ENCODE peak calls at places on chromosomes 4 and X, in five cellular contexts. R is kidney epithelial cell, K is heart right ventricle, O is H9, E is right atrium auricular region. L is an unnamed sample.
A peak's percentile ranks its signal among the peaks of the same experiment; 100 is the strongest.

GRCh38 chrX:150234126-150234525 is 129.0 kb upstream of the MAMLD1 start:
- DNase-seq in O (no peak), E (no peak), R (no peak), K (no peak), L (no peak)

GRCh38 chrX:68462653-68463052 is 29.4 kb upstream of the OPHN1 start:
- DNase-seq in R (no peak), O (peak; percentile 28), K (no peak), E (no peak), L (peak; percentile 34)

GRCh38 chr4:1460967-1461868 is 55.0 kb upstream of the NKX1-1 start:
- DNase-seq in K (no peak), O (no peak), E (no peak), R (no peak), L (no peak)

GRCh38 chrX:20974326-20974725 is 399.9 kb upstream of the CNKSR2 start:
- DNase-seq in R (no peak), K (no peak), O (no peak), E (no peak), L (no peak)

GRCh38 chr4:56531149-56531770 is 25.7 kb downstream of the ARL9 start:
- DNase-seq in O (no peak), R (no peak), K (no peak), E (no peak), L (no peak)

GRCh38 chr4:172978848-172979247 is 189.8 kb upstream of the GALNT7 start:
- DNase-seq in E (no peak), R (no peak), K (no peak), O (no peak), L (no peak)

GRCh38 chr4:146959692-146960091 is 14.0 kb upstream of the TTC29 start:
- DNase-seq in E (no peak), K (no peak), O (no peak), R (no peak), L (no peak)

GRCh38 chr4:2689825-2690700 is 66.1 kb downstream of the TNIP2 start:
- DNase-seq in O (no peak), R (no peak), E (no peak), K (no peak), L (peak; percentile 78)

GRCh38 chrX:67544281-67544680 is 460 bp downstream of the AR start:
- DNase-seq in K (peak; percentile 30), E (no peak), O (peak; percentile 41), R (no peak), L (no peak)

GRCh38 chrX:118128724-118129123 is 12.1 kb upstream of the KLHL13 start:
- DNase-seq in E (no peak), O (no peak), R (no peak), K (no peak), L (no peak)

GRCh38 chr4:166169111-166169510 is 296.1 kb downstream of the TLL1 start:
- DNase-seq in K (no peak), O (peak; percentile 35), E (no peak), R (no peak), L (peak; percentile 2)
- TF ChIP-seq CTCF in K (no peak), O (peak; percentile 74), E (no peak), R (peak; percentile 14), L (no peak)

DNA sequence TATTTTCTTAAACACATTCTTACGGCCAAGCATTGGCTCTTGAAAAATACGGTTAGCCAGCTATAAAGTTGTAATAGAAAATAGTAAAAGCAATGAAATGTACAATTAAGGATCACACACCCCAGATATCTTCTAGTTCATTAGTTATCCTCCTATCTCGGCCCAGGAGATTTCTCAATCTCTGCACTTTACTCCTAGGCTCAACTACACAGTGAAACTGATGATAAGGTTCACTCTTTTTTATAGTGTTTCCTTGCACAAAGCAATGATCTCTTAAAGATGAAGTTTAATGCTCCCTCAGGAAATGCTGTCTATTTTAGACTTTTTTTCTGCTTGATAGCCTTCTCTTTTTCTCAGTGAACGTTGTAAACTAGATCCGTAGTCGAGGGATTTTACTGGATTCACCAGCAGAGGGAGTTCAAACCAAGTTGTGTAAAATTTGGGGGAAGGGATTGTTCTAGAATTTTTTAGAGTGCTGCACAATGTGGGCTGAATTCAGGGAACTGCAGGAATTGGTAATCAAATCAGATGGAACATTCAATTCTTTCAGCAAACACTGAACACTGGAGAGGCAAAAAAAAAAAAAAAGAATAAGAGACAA is 269.5 kb downstream of the GBA3 start:
- DNase-seq in R (no peak), O (no peak), E (no peak), K (no peak), L (no peak)
- TF ChIP-seq CTCF in R (peak; percentile 64), O (peak; percentile 74), E (peak; percentile 15), K (no peak), L (no peak)

GRCh38 chrX:149010026-149010898 is 494.8 kb downstream of the IDS start:
- DNase-seq in K (no peak), R (no peak), O (no peak), E (no peak), L (no peak)

GRCh38 chrX:149003863-149004660 is 501.0 kb downstream of the IDS start:
- DNase-seq in R (no peak), K (no peak), O (no peak), E (no peak), L (no peak)

GRCh38 chrX:149002320-149002719 is 501.9 kb downstream of the AFF2 start:
- DNase-seq in R (no peak), K (no peak), E (no peak), O (no peak), L (no peak)

GRCh38 chrX:149006235-149006634 is 498.9 kb downstream of the IDS start:
- DNase-seq in K (no peak), E (no peak), O (no peak), R (no peak), L (no peak)

DNA sequence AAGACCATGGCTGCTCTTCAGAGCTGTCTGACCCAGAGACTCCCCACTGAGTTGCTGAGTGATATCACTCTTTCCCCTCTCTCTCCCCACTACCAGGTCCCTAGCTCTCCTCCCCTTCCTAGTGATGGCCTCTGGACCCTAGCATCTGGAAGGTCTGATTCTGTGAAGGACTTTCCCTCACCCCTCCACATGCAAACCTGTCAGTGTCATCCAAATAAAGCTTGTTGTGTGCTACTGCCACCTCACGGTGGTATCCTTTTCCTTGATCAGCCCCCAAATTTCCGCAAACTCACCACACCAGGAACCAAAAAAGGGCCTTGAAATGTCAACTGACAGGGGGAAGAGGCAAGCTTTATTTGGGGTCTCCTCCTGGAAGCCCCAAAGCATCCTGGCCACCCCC is 500.2 kb downstream of the IDS start:
- DNase-seq in E (no peak), K (no peak), O (peak; percentile 30), R (no peak), L (no peak)
- TF ChIP-seq CTCF in E (no peak), K (no peak), O (peak; percentile 38), R (no peak), L (no peak)

GRCh38 chr4:12242354-12242753 is 813.7 kb upstream of the HS3ST1 start:
- DNase-seq in K (no peak), E (no peak), R (peak; percentile 7), O (no peak), L (no peak)
- TF ChIP-seq CTCF in K (no peak), E (no peak), R (no peak), O (no peak), L (no peak)

GRCh38 chrX:77597090-77597489 is 149.9 kb downstream of the FGF16 start:
- DNase-seq in E (no peak), K (no peak), O (no peak), R (no peak), L (no peak)
- TF ChIP-seq CTCF in E (no peak), K (peak; percentile 47), O (peak; percentile 51), R (peak; percentile 31), L (no peak)

GRCh38 chrX:23643020-23643419 is 24.3 kb upstream of the PRDX4 start:
- DNase-seq in E (no peak), R (no peak), K (no peak), O (no peak), L (no peak)

GRCh38 chrX:23634181-23634580 is 33.1 kb upstream of the PRDX4 start:
- DNase-seq in O (no peak), R (no peak), K (no peak), E (no peak), L (no peak)

DNA sequence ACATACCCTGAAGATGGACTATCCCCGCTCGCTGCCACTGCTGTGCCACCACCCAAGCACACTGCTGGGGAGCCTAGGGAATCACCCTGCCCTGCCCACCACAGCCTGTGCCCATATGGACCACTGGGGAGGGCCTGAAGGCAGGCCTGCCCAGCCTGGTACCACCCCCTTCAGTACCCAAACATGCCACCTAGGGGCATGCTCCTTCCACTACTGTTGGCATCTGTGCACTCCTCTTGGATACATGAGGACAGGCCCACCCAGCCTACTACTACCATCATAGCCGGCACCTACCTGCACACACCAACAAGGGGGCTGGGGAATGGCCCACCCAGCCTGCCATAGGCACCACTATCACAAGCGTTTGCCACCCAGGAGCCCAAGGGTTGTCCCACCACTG is 30.1 kb upstream of the PRDX4 start:
- DNase-seq in K (no peak), E (no peak), R (no peak), O (no peak), L (no peak)
- TF ChIP-seq CTCF in K (no peak), E (no peak), R (no peak), O (no peak), L (no peak)

DNA sequence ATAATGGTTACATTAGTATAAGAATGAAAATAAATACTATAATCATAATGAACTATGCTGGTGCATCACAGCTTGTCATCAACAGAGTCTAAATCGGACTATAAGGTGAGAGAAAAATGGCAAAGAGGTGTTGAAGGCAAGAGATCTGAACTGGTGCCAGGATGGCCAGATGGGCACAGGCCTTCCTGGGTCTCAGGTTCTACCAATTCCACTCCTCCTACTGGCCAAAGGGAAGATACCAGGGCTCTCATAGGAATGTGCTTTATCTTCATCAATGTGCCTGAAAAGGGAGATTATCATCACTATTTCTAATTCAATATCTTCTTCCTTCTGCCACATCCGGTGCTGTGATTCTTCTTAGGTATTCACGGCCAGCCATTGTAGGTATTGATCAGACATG is 107.6 kb downstream of the GASK1B start:
- DNase-seq in K (no peak), E (no peak), R (no peak), O (no peak), L (no peak)
- TF ChIP-seq CTCF in K (no peak), E (no peak), R (no peak), O (peak; percentile 47), L (no peak)

GRCh38 chrX:38304010-38304409 is 23.3 kb downstream of the RPGR start:
- DNase-seq in R (no peak), O (no peak), E (no peak), K (no peak), L (no peak)
- TF ChIP-seq CTCF in R (peak; percentile 43), O (peak; percentile 55), E (no peak), K (no peak), L (no peak)

DNA sequence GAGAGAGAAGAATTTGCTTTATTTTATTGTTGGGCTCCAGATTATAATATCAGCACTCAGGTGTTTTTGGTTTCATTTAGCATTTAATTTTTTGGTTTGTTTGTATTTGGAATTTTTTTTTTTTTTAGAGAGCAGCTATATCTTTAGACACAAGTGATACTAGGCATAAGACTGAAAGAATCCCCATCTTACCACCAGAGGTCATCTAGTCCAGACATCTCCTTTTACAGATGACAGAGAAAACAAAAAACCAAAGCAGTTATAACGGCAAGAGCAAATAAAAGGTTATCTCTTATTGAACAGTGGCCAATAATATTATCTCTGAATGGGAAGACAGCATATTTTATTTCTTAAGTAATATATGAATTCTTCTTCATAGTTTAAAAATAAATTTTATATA is 22.8 kb downstream of the USP38 start:
- DNase-seq in K (no peak), O (no peak), R (no peak), E (no peak), L (no peak)
- TF ChIP-seq CTCF in K (peak; percentile 54), O (peak; percentile 53), R (no peak), E (peak; percentile 46), L (no peak)